ENCODE peak calls at places on chromosomes 5 and 9, in four cellular contexts. One of them, this sample, is unnamed.

GRCh38 chr9:91991621-91992435 is 41.8 kb upstream of the ROR2 start:
- DNase-seq in uterus: no peak
- DNase-seq in activated T-cell treated with anti-CD3 and anti-CD28 coated beads for 24 hours: no peak
- DNase-seq in kidney: no peak
- DNase-seq in this sample: no peak

GRCh38 chr5:37120270-37120669 is 128.9 kb downstream of the CPLANE1 start:
- DNase-seq in uterus: no peak
- DNase-seq in activated T-cell treated with anti-CD3 and anti-CD28 coated beads for 24 hours: no peak
- DNase-seq in kidney: no peak
- DNase-seq in this sample: no peak

GRCh38 chr5:22678886-22679285 is 174.3 kb downstream of the CDH12 start:
- DNase-seq in uterus: no peak
- DNase-seq in activated T-cell treated with anti-CD3 and anti-CD28 coated beads for 24 hours: no peak
- DNase-seq in kidney: no peak
- DNase-seq in this sample: no peak

GRCh38 chr5:84602371-84602771 is 217.7 kb upstream of the EDIL3 start:
- DNase-seq in uterus: no peak
- DNase-seq in activated T-cell treated with anti-CD3 and anti-CD28 coated beads for 24 hours: no peak
- DNase-seq in kidney: no peak
- DNase-seq in this sample: no peak

GRCh38 chr9:124248992-124249391 is 8.8 kb upstream of the NEK6 start:
- DNase-seq in uterus: no peak
- DNase-seq in activated T-cell treated with anti-CD3 and anti-CD28 coated beads for 24 hours: no peak
- DNase-seq in kidney: no peak
- DNase-seq in this sample: no peak

GRCh38 chr9:114007991-114008666 is 70.0 kb downstream of the AMBP start:
- DNase-seq in uterus: no peak
- DNase-seq in activated T-cell treated with anti-CD3 and anti-CD28 coated beads for 24 hours: no peak
- DNase-seq in kidney: peak
- DNase-seq in this sample: peak

GRCh38 chr5:176803943-176804498 is 6.3 kb upstream of the UNC5A start:
- DNase-seq in uterus: no peak
- DNase-seq in activated T-cell treated with anti-CD3 and anti-CD28 coated beads for 24 hours: no peak
- DNase-seq in kidney: no peak
- DNase-seq in this sample: no peak

GRCh38 chr5:33631786-33632185 is 191.0 kb downstream of the TARS1 start:
- DNase-seq in uterus: no peak
- DNase-seq in activated T-cell treated with anti-CD3 and anti-CD28 coated beads for 24 hours: no peak
- DNase-seq in kidney: no peak
- DNase-seq in this sample: no peak

GRCh38 chr9:133125706-133126696 is 5.0 kb upstream of the RALGDS start:
- DNase-seq in uterus: peak
- DNase-seq in activated T-cell treated with anti-CD3 and anti-CD28 coated beads for 24 hours: no peak
- DNase-seq in kidney: peak
- DNase-seq in this sample: no peak